ENCODE peak calls at places on chromosome 18, in four cellular contexts. I is left lung, D is SW480, A is choroid plexus epithelial cell. L is an unnamed sample.

GRCh38 chr18:35713545-35713944 is 132.0 kb downstream of the GALNT1 start:
- DNase-seq in D (no peak), A (peak), I (no peak), L (no peak)

GRCh38 chr18:22563098-22563707 is 145.5 kb upstream of the CTAGE1 start:
- DNase-seq in I (no peak), A (peak), D (peak), L (peak)

GRCh38 chr18:10736984-10737383 is 211.2 kb downstream of the NAPG start:
- DNase-seq in D (no peak), I (no peak), A (peak), L (no peak)

GRCh38 chr18:8609711-8610441 is 639 bp downstream of the RAB12 start:
- DNase-seq in I (peak), A (no peak), D (peak), L (peak)

GRCh38 chr18:49915352-49915751 is 102.0 kb upstream of the ACAA2 start:
- DNase-seq in A (no peak), I (no peak), D (no peak), L (no peak)

GRCh38 chr18:14014456-14014855 is 99.1 kb upstream of the MC2R start:
- DNase-seq in I (no peak), D (no peak), A (no peak), L (no peak)

GRCh38 chr18:3061581-3062416 is 48.9 kb upstream of the LPIN2 start:
- DNase-seq in I (no peak), D (no peak), A (no peak), L (no peak)

GRCh38 chr18:24672165-24672950 is 211.9 kb downstream of the HRH4 start:
- DNase-seq in A (no peak), D (peak), I (no peak), L (no peak)

GRCh38 chr18:70636991-70637390 is 348.1 kb downstream of the SOCS6 start:
- DNase-seq in I (no peak), D (no peak), A (no peak), L (no peak)

GRCh38 chr18:79608535-79608934 is 71.1 kb upstream of the CTDP1 start:
- DNase-seq in A (no peak), D (no peak), I (peak), L (no peak)

GRCh38 chr18:26584745-26585144 is 36.4 kb upstream of the KCTD1 start:
- DNase-seq in I (no peak), D (no peak), A (no peak), L (no peak)

L was measured in uterus.